ENCODE peak calls at places on chromosomes 16 and 17, in seven cellular contexts. One of them, this sample, is unnamed.
A peak's percentile ranks its signal among the peaks of the same experiment; 100 is the strongest.

GRCh38 chr17:72976971-72977767 is 115.3 kb downstream of the SLC39A11 start:
- DNase-seq in cardiac muscle cell: peak; percentile 66
- DNase-seq in thoracic aorta: no peak
- DNase-seq in bronchial epithelial cell: peak; percentile 68
- DNase-seq in dorsolateral prefrontal cortex: no peak
- DNase-seq in prostate gland: no peak
- DNase-seq in heart right ventricle: peak; percentile 40
- DNase-seq in this sample: peak; percentile 88

GRCh38 chr16:86011532-86011931 is 112.6 kb downstream of the IRF8 start:
- DNase-seq in prostate gland: no peak
- DNase-seq in heart right ventricle: no peak
- DNase-seq in bronchial epithelial cell: no peak
- DNase-seq in cardiac muscle cell: no peak
- DNase-seq in thoracic aorta: no peak
- DNase-seq in dorsolateral prefrontal cortex: no peak
- DNase-seq in this sample: no peak

GRCh38 chr17:12342609-12343248 is 322.1 kb downstream of the MAP2K4 start:
- DNase-seq in dorsolateral prefrontal cortex: no peak
- DNase-seq in thoracic aorta: no peak
- DNase-seq in bronchial epithelial cell: peak; percentile 32
- DNase-seq in prostate gland: no peak
- DNase-seq in cardiac muscle cell: peak; percentile 21
- DNase-seq in heart right ventricle: no peak
- DNase-seq in this sample: no peak

GRCh38 chr17:58117382-58117781 is 30.8 kb upstream of the OR4D1 start:
- DNase-seq in dorsolateral prefrontal cortex: no peak
- DNase-seq in bronchial epithelial cell: no peak
- DNase-seq in prostate gland: no peak
- DNase-seq in thoracic aorta: no peak
- DNase-seq in heart right ventricle: no peak
- DNase-seq in cardiac muscle cell: no peak
- DNase-seq in this sample: no peak

GRCh38 chr17:63768433-63768832 is 5.0 kb downstream of the CCDC47 start:
- DNase-seq in heart right ventricle: no peak
- DNase-seq in cardiac muscle cell: no peak
- DNase-seq in bronchial epithelial cell: no peak
- DNase-seq in dorsolateral prefrontal cortex: no peak
- DNase-seq in thoracic aorta: no peak
- DNase-seq in prostate gland: no peak
- DNase-seq in this sample: no peak

GRCh38 chr16:88058136-88058535 is 106.9 kb downstream of the BANP start:
- DNase-seq in prostate gland: no peak
- DNase-seq in heart right ventricle: no peak
- DNase-seq in cardiac muscle cell: no peak
- DNase-seq in bronchial epithelial cell: no peak
- DNase-seq in dorsolateral prefrontal cortex: no peak
- DNase-seq in thoracic aorta: no peak
- DNase-seq in this sample: no peak

GRCh38 chr17:752620-753219 is 656 bp upstream of the GEMIN4 start:
- DNase-seq in dorsolateral prefrontal cortex: peak; percentile 49
- DNase-seq in thoracic aorta: peak; percentile 46
- DNase-seq in prostate gland: peak; percentile 64
- DNase-seq in heart right ventricle: peak; percentile 69
- DNase-seq in bronchial epithelial cell: no peak
- DNase-seq in cardiac muscle cell: no peak
- DNase-seq in this sample: peak; percentile 60

GRCh38 chr16:3718019-3718391 is 681 bp upstream of the TRAP1 start:
- DNase-seq in prostate gland: no peak
- DNase-seq in dorsolateral prefrontal cortex: no peak
- DNase-seq in cardiac muscle cell: no peak
- DNase-seq in heart right ventricle: no peak
- DNase-seq in bronchial epithelial cell: no peak
- DNase-seq in thoracic aorta: no peak
- DNase-seq in this sample: no peak

GRCh38 chr16:11497329-11497805 is 89.4 kb downstream of the LITAF start:
- DNase-seq in bronchial epithelial cell: peak; percentile 94
- DNase-seq in thoracic aorta: peak; percentile 94
- DNase-seq in prostate gland: peak; percentile 95
- DNase-seq in cardiac muscle cell: peak; percentile 71
- DNase-seq in dorsolateral prefrontal cortex: peak; percentile 93
- DNase-seq in heart right ventricle: peak; percentile 87
- DNase-seq in this sample: peak; percentile 76

GRCh38 chr16:50820225-50820624 is 78.3 kb downstream of the CYLD start:
- DNase-seq in cardiac muscle cell: no peak
- DNase-seq in heart right ventricle: no peak
- DNase-seq in thoracic aorta: no peak
- DNase-seq in bronchial epithelial cell: no peak
- DNase-seq in dorsolateral prefrontal cortex: no peak
- DNase-seq in prostate gland: no peak
- DNase-seq in this sample: no peak

GRCh38 chr17:7383742-7384488 is 3.0 kb downstream of the TNK1 start:
- DNase-seq in bronchial epithelial cell: no peak
- DNase-seq in prostate gland: no peak
- DNase-seq in thoracic aorta: no peak
- DNase-seq in cardiac muscle cell: peak; percentile 72
- DNase-seq in heart right ventricle: peak; percentile 55
- DNase-seq in dorsolateral prefrontal cortex: peak; percentile 72
- DNase-seq in this sample: no peak

GRCh38 chr16:47492428-47493357 is 31.6 kb downstream of the PHKB start:
- DNase-seq in bronchial epithelial cell: no peak
- DNase-seq in heart right ventricle: peak; percentile 79
- DNase-seq in dorsolateral prefrontal cortex: peak; percentile 51
- DNase-seq in prostate gland: peak; percentile 11
- DNase-seq in cardiac muscle cell: no peak
- DNase-seq in thoracic aorta: peak; percentile 23
- DNase-seq in this sample: peak; percentile 47

GRCh38 chr17:17051791-17052461 is 9.7 kb downstream of the MPRIP start:
- DNase-seq in thoracic aorta: no peak
- DNase-seq in cardiac muscle cell: no peak
- DNase-seq in heart right ventricle: no peak
- DNase-seq in bronchial epithelial cell: no peak
- DNase-seq in prostate gland: no peak
- DNase-seq in dorsolateral prefrontal cortex: peak; percentile 35
- DNase-seq in this sample: peak; percentile 64

GRCh38 chr17:1643293-1643998 is 2.1 kb downstream of the SCARF1 start:
- DNase-seq in prostate gland: peak; percentile 83
- DNase-seq in bronchial epithelial cell: peak; percentile 40
- DNase-seq in cardiac muscle cell: peak; percentile 70
- DNase-seq in thoracic aorta: no peak
- DNase-seq in heart right ventricle: peak; percentile 41
- DNase-seq in dorsolateral prefrontal cortex: peak; percentile 64
- DNase-seq in this sample: peak; percentile 8

GRCh38 chr16:89115216-89115949 is 21.7 kb downstream of the ACSF3 start:
- DNase-seq in dorsolateral prefrontal cortex: peak; percentile 56
- DNase-seq in cardiac muscle cell: no peak
- DNase-seq in bronchial epithelial cell: peak; percentile 39
- DNase-seq in heart right ventricle: peak; percentile 74
- DNase-seq in prostate gland: peak; percentile 13
- DNase-seq in thoracic aorta: no peak
- DNase-seq in this sample: no peak

GRCh38 chr17:82334204-82334621 is 647 bp upstream of the SECTM1 start:
- DNase-seq in prostate gland: no peak
- DNase-seq in thoracic aorta: no peak
- DNase-seq in cardiac muscle cell: no peak
- DNase-seq in heart right ventricle: no peak
- DNase-seq in dorsolateral prefrontal cortex: no peak
- DNase-seq in bronchial epithelial cell: no peak
- DNase-seq in this sample: no peak

GRCh38 chr17:82332669-82333278 is 792 bp downstream of the SECTM1 start:
- DNase-seq in prostate gland: no peak
- DNase-seq in heart right ventricle: peak; percentile 43
- DNase-seq in cardiac muscle cell: no peak
- DNase-seq in dorsolateral prefrontal cortex: no peak
- DNase-seq in thoracic aorta: no peak
- DNase-seq in bronchial epithelial cell: peak; percentile 40
- DNase-seq in this sample: peak; percentile 47

GRCh38 chr17:82331345-82331939 is 2.1 kb downstream of the SECTM1 start:
- DNase-seq in cardiac muscle cell: no peak
- DNase-seq in dorsolateral prefrontal cortex: no peak
- DNase-seq in bronchial epithelial cell: no peak
- DNase-seq in heart right ventricle: peak; percentile 10
- DNase-seq in prostate gland: no peak
- DNase-seq in thoracic aorta: no peak
- DNase-seq in this sample: no peak

GRCh38 chr17:82333279-82334171 is at the start of gene SECTM1:
- DNase-seq in prostate gland: no peak
- DNase-seq in dorsolateral prefrontal cortex: no peak
- DNase-seq in cardiac muscle cell: no peak
- DNase-seq in bronchial epithelial cell: no peak
- DNase-seq in heart right ventricle: peak; percentile 59
- DNase-seq in thoracic aorta: no peak
- DNase-seq in this sample: peak; percentile 56

GRCh38 chr17:82334622-82335394 is 1.2 kb upstream of the SECTM1 start:
- DNase-seq in bronchial epithelial cell: peak; percentile 20
- DNase-seq in cardiac muscle cell: no peak
- DNase-seq in thoracic aorta: no peak
- DNase-seq in heart right ventricle: peak; percentile 18
- DNase-seq in dorsolateral prefrontal cortex: no peak
- DNase-seq in prostate gland: peak; percentile 32
- DNase-seq in this sample: no peak
- H3K4me3 ChIP-seq in bronchial epithelial cell: peak overlapping the region; percentile 8
- H3K4me3 ChIP-seq in cardiac muscle cell: no peak overlapping the region
- H3K4me3 ChIP-seq in thoracic aorta: peak overlapping the region; percentile 83
- H3K4me3 ChIP-seq in heart right ventricle: peak overlapping the region; percentile 56
- H3K4me3 ChIP-seq in dorsolateral prefrontal cortex: no peak overlapping the region
- H3K4me3 ChIP-seq in prostate gland: peak overlapping the region; percentile 56
- H3K4me3 ChIP-seq in this sample: peak overlapping the region; percentile 54

GRCh38 chr17:80259642-80260535 is 763 bp upstream of the RNF213 start:
- DNase-seq in bronchial epithelial cell: no peak
- DNase-seq in prostate gland: peak; percentile 60
- DNase-seq in cardiac muscle cell: peak; percentile 91
- DNase-seq in heart right ventricle: peak; percentile 80
- DNase-seq in dorsolateral prefrontal cortex: peak; percentile 77
- DNase-seq in thoracic aorta: no peak
- DNase-seq in this sample: peak; percentile 71
- H3K4me3 ChIP-seq in bronchial epithelial cell: peak overlapping the region; percentile 36
- H3K4me3 ChIP-seq in prostate gland: peak overlapping the region; percentile 54
- H3K4me3 ChIP-seq in cardiac muscle cell: peak overlapping the region; percentile 49
- H3K4me3 ChIP-seq in heart right ventricle: peak overlapping the region; percentile 65
- H3K4me3 ChIP-seq in dorsolateral prefrontal cortex: peak overlapping the region; percentile 57
- H3K4me3 ChIP-seq in thoracic aorta: peak overlapping the region; percentile 79
- H3K4me3 ChIP-seq in this sample: peak overlapping the region; percentile 65

GRCh38 chr16:67398546-67399217 is 5.4 kb upstream of the TPPP3 start:
- DNase-seq in prostate gland: no peak
- DNase-seq in cardiac muscle cell: no peak
- DNase-seq in bronchial epithelial cell: no peak
- DNase-seq in thoracic aorta: no peak
- DNase-seq in dorsolateral prefrontal cortex: no peak
- DNase-seq in heart right ventricle: no peak
- DNase-seq in this sample: no peak

GRCh38 chr16:67400901-67401300 is 7.6 kb upstream of the TPPP3 start:
- DNase-seq in bronchial epithelial cell: no peak
- DNase-seq in thoracic aorta: no peak
- DNase-seq in prostate gland: no peak
- DNase-seq in dorsolateral prefrontal cortex: no peak
- DNase-seq in heart right ventricle: no peak
- DNase-seq in cardiac muscle cell: no peak
- DNase-seq in this sample: no peak

GRCh38 chr16:67399749-67400704 is 6.7 kb upstream of the TPPP3 start:
- DNase-seq in thoracic aorta: no peak
- DNase-seq in bronchial epithelial cell: no peak
- DNase-seq in heart right ventricle: no peak
- DNase-seq in prostate gland: no peak
- DNase-seq in dorsolateral prefrontal cortex: no peak
- DNase-seq in cardiac muscle cell: no peak
- DNase-seq in this sample: no peak

GRCh38 chr16:67397812-67398545 is 4.7 kb upstream of the TPPP3 start:
- DNase-seq in dorsolateral prefrontal cortex: no peak
- DNase-seq in heart right ventricle: no peak
- DNase-seq in prostate gland: no peak
- DNase-seq in cardiac muscle cell: no peak
- DNase-seq in bronchial epithelial cell: peak; percentile 66
- DNase-seq in thoracic aorta: no peak
- DNase-seq in this sample: no peak

GRCh38 chr16:67399218-67399733 is 6.0 kb upstream of the TPPP3 start:
- DNase-seq in heart right ventricle: peak; percentile 69
- DNase-seq in dorsolateral prefrontal cortex: peak; percentile 78
- DNase-seq in cardiac muscle cell: peak; percentile 71
- DNase-seq in bronchial epithelial cell: no peak
- DNase-seq in prostate gland: no peak
- DNase-seq in thoracic aorta: no peak
- DNase-seq in this sample: no peak
- H3K4me3 ChIP-seq in heart right ventricle: peak overlapping the region; percentile 31
- H3K4me3 ChIP-seq in dorsolateral prefrontal cortex: no peak overlapping the region
- H3K4me3 ChIP-seq in cardiac muscle cell: no peak overlapping the region
- H3K4me3 ChIP-seq in bronchial epithelial cell: no peak overlapping the region
- H3K4me3 ChIP-seq in prostate gland: no peak overlapping the region
- H3K4me3 ChIP-seq in thoracic aorta: no peak overlapping the region
- H3K4me3 ChIP-seq in this sample: no peak overlapping the region

DNA sequence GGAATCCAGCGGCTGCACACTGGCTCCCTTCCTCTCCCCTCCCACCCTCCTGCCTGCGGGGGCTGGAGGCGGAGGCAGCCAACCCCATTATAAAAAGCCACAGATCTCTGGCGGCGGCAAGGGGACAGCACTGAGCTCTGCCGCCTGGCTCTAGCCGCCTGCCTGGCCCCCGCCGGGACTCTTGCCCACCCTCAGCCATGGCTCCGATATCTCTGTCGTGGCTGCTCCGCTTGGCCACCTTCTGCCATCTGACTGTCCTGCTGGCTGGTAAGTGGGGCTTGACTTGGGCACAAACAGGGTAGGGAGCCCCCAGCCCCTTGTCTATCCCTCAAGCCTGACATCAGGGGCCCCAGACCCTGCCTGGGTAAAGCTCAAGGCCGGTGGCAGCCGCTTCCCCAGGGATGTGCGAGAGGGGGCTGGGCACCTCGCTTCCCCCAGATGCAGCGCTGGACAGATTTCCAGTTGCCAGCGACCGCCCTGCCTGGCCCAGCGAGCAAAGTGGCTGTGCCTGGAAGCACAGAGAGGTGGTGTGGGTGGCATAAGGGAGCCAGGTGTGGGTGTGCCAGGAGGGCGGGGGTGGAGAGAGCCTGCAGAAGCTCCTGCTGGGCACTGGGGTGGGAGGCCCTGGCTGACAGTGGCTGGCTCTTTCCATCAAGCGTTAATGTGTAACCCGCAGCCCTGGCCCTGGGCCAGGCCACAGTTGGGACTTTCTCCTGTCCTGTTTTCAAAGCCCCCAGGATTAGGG is at the start of gene CX3CL1:
- DNase-seq in bronchial epithelial cell: peak; percentile 29
- DNase-seq in cardiac muscle cell: peak; percentile 69
- DNase-seq in thoracic aorta: no peak
- DNase-seq in prostate gland: peak; percentile 85
- DNase-seq in dorsolateral prefrontal cortex: peak; percentile 85
- DNase-seq in heart right ventricle: peak; percentile 64
- DNase-seq in this sample: peak; percentile 25
- H3K4me3 ChIP-seq in bronchial epithelial cell: peak within 1 kb of the TSS; percentile 8
- H3K4me3 ChIP-seq in cardiac muscle cell: no peak within 1 kb of the TSS
- H3K4me3 ChIP-seq in thoracic aorta: peak within 1 kb of the TSS; percentile 85
- H3K4me3 ChIP-seq in prostate gland: peak within 1 kb of the TSS; percentile 52
- H3K4me3 ChIP-seq in dorsolateral prefrontal cortex: peak within 1 kb of the TSS; percentile 49
- H3K4me3 ChIP-seq in heart right ventricle: peak within 1 kb of the TSS; percentile 77
- H3K4me3 ChIP-seq in this sample: no peak within 1 kb of the TSS

GRCh38 chr16:65176603-65177002 is 54.7 kb upstream of the CDH11 start:
- DNase-seq in prostate gland: no peak
- DNase-seq in dorsolateral prefrontal cortex: no peak
- DNase-seq in heart right ventricle: peak; percentile 38
- DNase-seq in bronchial epithelial cell: no peak
- DNase-seq in thoracic aorta: no peak
- DNase-seq in cardiac muscle cell: no peak
- DNase-seq in this sample: peak; percentile 89
- H3K4me3 ChIP-seq in prostate gland: no peak overlapping the region
- H3K4me3 ChIP-seq in dorsolateral prefrontal cortex: no peak overlapping the region
- H3K4me3 ChIP-seq in heart right ventricle: no peak overlapping the region
- H3K4me3 ChIP-seq in bronchial epithelial cell: no peak overlapping the region
- H3K4me3 ChIP-seq in thoracic aorta: no peak overlapping the region
- H3K4me3 ChIP-seq in cardiac muscle cell: no peak overlapping the region
- H3K4me3 ChIP-seq in this sample: no peak overlapping the region

This sample was measured in AG10803.